ENCODE peak calls at places on chromosome 15, in six cellular contexts. A is HepG2, S is A549, K is NB4, L is K562, Y is endothelial cell of umbilical vein. B is an unnamed sample.

GRCh38 chr15:84917452-84917851 is 33.0 kb downstream of the SLC28A1 start:
- DNase-seq in L (no peak), S (no peak), A (no peak), K (no peak), Y (no peak), B (no peak)

GRCh38 chr15:29674661-29675533 is 147.4 kb downstream of the TJP1 start:
- DNase-seq in L (peak), A (peak), K (no peak), S (peak), Y (peak), B (no peak)

GRCh38 chr15:47711654-47712053 is 5.7 kb upstream of the SEMA6D start:
- DNase-seq in K (peak), A (peak), S (no peak), L (no peak), Y (peak), B (no peak)

GRCh38 chr15:84819791-84820190 is 2.6 kb downstream of the ALPK3 start:
- DNase-seq in A (no peak), K (no peak), Y (no peak), L (no peak), S (no peak), B (no peak)

GRCh38 chr15:51735211-51735610 is 2.2 kb downstream of the LYSMD2 start:
- DNase-seq in S (no peak), A (no peak), Y (no peak), L (no peak), K (peak), B (no peak)

GRCh38 chr15:29008846-29009245 is 123.1 kb downstream of the APBA2 start:
- DNase-seq in S (no peak), A (no peak), K (no peak), Y (no peak), L (no peak), B (no peak)

GRCh38 chr15:98560338-98560737 is 88.0 kb upstream of the IGF1R start:
- DNase-seq in A (no peak), K (no peak), L (no peak), S (no peak), Y (no peak), B (no peak)

GRCh38 chr15:58282060-58282708 is 144.0 kb downstream of the AQP9 start:
- DNase-seq in Y (no peak), L (peak), A (peak), K (peak), S (no peak), B (no peak)

GRCh38 chr15:87618203-87618725 is 638.3 kb downstream of the NTRK3 start:
- DNase-seq in Y (no peak), A (no peak), L (no peak), S (no peak), K (no peak), B (no peak)

GRCh38 chr15:52255935-52256334 is 39.7 kb downstream of the MYO5C start:
- DNase-seq in L (no peak), Y (no peak), S (no peak), K (no peak), A (no peak), B (no peak)

GRCh38 chr15:32651229-32651837 is 9.8 kb downstream of the SCG5 start:
- DNase-seq in S (peak), L (peak), A (peak), K (peak), Y (peak), B (no peak)

GRCh38 chr15:51114437-51115119 is 19.9 kb upstream of the TNFAIP8L3 start:
- DNase-seq in Y (peak), A (no peak), S (no peak), L (no peak), K (no peak), B (no peak)

GRCh38 chr15:74428442-74428787 is 5.3 kb downstream of the SEMA7A start:
- DNase-seq in L (peak), K (peak), A (no peak), S (no peak), Y (no peak), B (no peak)

GRCh38 chr15:71709808-71710418 is 100.4 kb upstream of the NR2E3 start:
- DNase-seq in Y (no peak), K (no peak), A (no peak), S (no peak), L (no peak), B (no peak)

GRCh38 chr15:40069178-40070165 is 30.5 kb upstream of the SRP14 start:
- DNase-seq in K (peak), Y (peak), S (peak), A (peak), L (no peak), B (no peak)

GRCh38 chr15:69082041-69082502 is 67.6 kb downstream of the NOX5 start:
- DNase-seq in L (no peak), Y (peak), S (no peak), A (no peak), K (no peak), B (no peak)

GRCh38 chr15:96756656-96757055 is 426.2 kb downstream of the NR2F2 start:
- DNase-seq in A (no peak), S (no peak), K (no peak), L (no peak), Y (no peak), B (no peak)

GRCh38 chr15:101773496-101774100 is 29.7 kb upstream of the OR4F6 start:
- DNase-seq in L (peak), S (peak), K (peak), Y (no peak), A (peak), B (no peak)

GRCh38 chr15:77030042-77030927 is 35.4 kb downstream of the PSTPIP1 start:
- DNase-seq in S (no peak), L (peak), A (no peak), K (peak), Y (no peak), B (no peak)

GRCh38 chr15:30001592-30001991 is 81.2 kb upstream of the GOLGA8J start:
- DNase-seq in Y (no peak), S (no peak), K (no peak), L (no peak), A (no peak), B (no peak)

GRCh38 chr15:25852027-25852426 is 11.1 kb downstream of the ATP10A start:
- DNase-seq in S (no peak), A (no peak), L (no peak), Y (no peak), K (no peak), B (no peak)

GRCh38 chr15:97168704-97169475 is 791.6 kb upstream of the ARRDC4 start:
- DNase-seq in Y (no peak), L (no peak), A (no peak), K (no peak), S (no peak), B (no peak)

GRCh38 chr15:29698030-29698701 is 124.1 kb downstream of the TJP1 start:
- DNase-seq in A (peak), L (no peak), K (no peak), Y (peak), S (peak), B (no peak)

GRCh38 chr15:77311618-77312398 is 108.1 kb downstream of the PEAK1 start:
- DNase-seq in A (peak), K (no peak), S (no peak), L (no peak), Y (no peak), B (no peak)

GRCh38 chr15:51776952-51777574 is 25.7 kb downstream of the TMOD2 start:
- DNase-seq in A (peak), S (peak), K (peak), Y (peak), L (peak), B (peak)

GRCh38 chr15:39442898-39443297 is 138.0 kb upstream of the THBS1 start:
- DNase-seq in Y (no peak), S (no peak), A (no peak), K (no peak), L (no peak), B (no peak)

GRCh38 chr15:48851956-48852355 is 26.0 kb upstream of the EID1 start:
- DNase-seq in A (no peak), S (no peak), L (no peak), Y (no peak), K (no peak), B (no peak)

GRCh38 chr15:78200276-78200930 is 34.0 kb downstream of the ACSBG1 start:
- DNase-seq in L (no peak), S (no peak), A (no peak), Y (no peak), K (no peak), B (no peak)

GRCh38 chr15:39756806-39757522 is 25.7 kb downstream of the FSIP1 start:
- DNase-seq in K (peak), L (peak), Y (peak), A (peak), S (peak), B (no peak)

GRCh38 chr15:56428821-56429458 is 36.0 kb downstream of the MNS1 start:
- DNase-seq in L (peak), Y (peak), A (peak), K (peak), S (peak), B (peak)

GRCh38 chr15:29053661-29054131 is 167.9 kb downstream of the APBA2 start:
- DNase-seq in L (no peak), A (no peak), K (no peak), Y (no peak), S (no peak), B (no peak)

GRCh38 chr15:49236869-49237268 is 66.8 kb downstream of the GALK2 start:
- DNase-seq in L (no peak), Y (no peak), S (no peak), K (no peak), A (no peak), B (no peak)

GRCh38 chr15:88627463-88627862 is 6.3 kb downstream of the AEN start:
- DNase-seq in A (no peak), L (no peak), S (no peak), K (no peak), Y (no peak), B (no peak)

GRCh38 chr15:39936187-39936586 is 2.3 kb downstream of the EIF2AK4 start:
- DNase-seq in Y (peak), A (no peak), L (no peak), S (no peak), K (no peak), B (no peak)

GRCh38 chr15:29805043-29805707 is 17.1 kb downstream of the TJP1 start:
- DNase-seq in S (peak), L (no peak), A (peak), K (no peak), Y (peak), B (no peak)

GRCh38 chr15:39585871-39586301 is 5.0 kb downstream of the THBS1 start:
- DNase-seq in L (no peak), S (no peak), Y (no peak), K (no peak), A (no peak), B (no peak)

GRCh38 chr15:56767315-56767714 is 34.0 kb upstream of the ZNF280D start:
- DNase-seq in Y (peak), L (no peak), A (no peak), S (no peak), K (no peak), B (no peak)

GRCh38 chr15:85973584-85974347 is 105.9 kb upstream of the AGBL1 start:
- DNase-seq in K (no peak), L (no peak), S (peak), Y (no peak), A (peak), B (no peak)

GRCh38 chr15:71600237-71600636 is 210.1 kb upstream of the NR2E3 start:
- DNase-seq in L (no peak), A (no peak), K (no peak), Y (no peak), S (peak), B (no peak)

GRCh38 chr15:34279341-34279740 is 54.5 kb downstream of the EMC4 start:
- DNase-seq in A (no peak), L (no peak), Y (no peak), K (no peak), S (peak), B (no peak)
- TF ChIP-seq MYC in A (no peak), L (no peak), Y (no peak), K (no peak), S (no peak), B (no peak)

GRCh38 chr15:94029495-94029894 is 201.9 kb upstream of the MCTP2 start:
- DNase-seq in A (no peak), Y (no peak), S (no peak), K (no peak), L (no peak), B (no peak)
- TF ChIP-seq MYC in A (no peak), Y (no peak), S (no peak), K (no peak), L (no peak), B (no peak)

GRCh38 chr15:63861946-63862517 is 28.3 kb upstream of the HERC1 start:
- DNase-seq in A (no peak), S (no peak), Y (no peak), K (no peak), L (no peak), B (no peak)

GRCh38 chr15:63858881-63859280 is 25.1 kb upstream of the HERC1 start:
- DNase-seq in S (no peak), A (no peak), Y (peak), K (no peak), L (no peak), B (no peak)

GRCh38 chr15:63857459-63857856 is 23.7 kb upstream of the HERC1 start:
- DNase-seq in L (no peak), Y (no peak), S (no peak), A (no peak), K (no peak), B (no peak)

GRCh38 chr15:63858448-63858847 is 24.7 kb upstream of the HERC1 start:
- DNase-seq in K (no peak), Y (peak), A (no peak), L (no peak), S (no peak), B (no peak)

DNA sequence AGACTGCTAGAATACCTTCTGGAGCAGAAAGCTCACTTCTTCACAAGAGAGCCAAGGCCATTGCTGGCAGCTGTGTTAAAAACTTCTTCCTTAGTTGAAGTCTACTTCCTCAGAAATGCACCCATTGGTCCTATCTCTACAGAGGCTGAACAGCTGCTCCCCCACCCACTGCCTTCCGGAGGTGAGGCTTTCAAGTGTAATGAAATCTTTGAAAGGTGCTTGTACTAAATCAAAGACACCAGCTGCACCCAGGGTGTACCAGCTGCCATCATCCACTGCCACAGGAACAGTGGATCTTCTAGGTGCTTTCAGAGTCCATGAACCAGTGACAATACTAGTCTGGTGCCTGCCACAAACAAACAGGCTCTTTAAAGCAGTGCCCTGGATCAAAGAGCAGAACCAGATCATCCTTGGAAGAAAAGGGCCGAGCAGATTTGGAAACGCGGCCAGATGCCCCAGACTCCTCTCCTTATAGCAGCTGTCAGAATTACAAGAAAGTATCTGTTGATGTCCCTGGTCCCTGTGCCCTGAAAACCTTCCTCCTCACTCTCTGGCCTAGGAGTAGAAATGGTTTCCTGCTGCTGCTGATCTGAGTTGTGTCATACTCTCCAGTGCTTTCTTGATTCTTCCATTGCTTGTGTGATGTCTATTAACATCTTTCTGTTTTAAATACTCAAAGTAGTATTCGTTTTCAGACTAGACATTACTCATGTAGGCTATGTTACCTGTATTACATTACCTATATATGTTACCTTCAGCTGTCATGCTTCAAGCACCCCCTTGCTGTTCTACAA is 26.6 kb upstream of the HERC1 start:
- DNase-seq in S (no peak), L (no peak), K (no peak), Y (no peak), A (no peak), B (no peak)
- TF ChIP-seq MYC in S (no peak), L (no peak), K (peak), Y (no peak), A (no peak), B (no peak)

DNA sequence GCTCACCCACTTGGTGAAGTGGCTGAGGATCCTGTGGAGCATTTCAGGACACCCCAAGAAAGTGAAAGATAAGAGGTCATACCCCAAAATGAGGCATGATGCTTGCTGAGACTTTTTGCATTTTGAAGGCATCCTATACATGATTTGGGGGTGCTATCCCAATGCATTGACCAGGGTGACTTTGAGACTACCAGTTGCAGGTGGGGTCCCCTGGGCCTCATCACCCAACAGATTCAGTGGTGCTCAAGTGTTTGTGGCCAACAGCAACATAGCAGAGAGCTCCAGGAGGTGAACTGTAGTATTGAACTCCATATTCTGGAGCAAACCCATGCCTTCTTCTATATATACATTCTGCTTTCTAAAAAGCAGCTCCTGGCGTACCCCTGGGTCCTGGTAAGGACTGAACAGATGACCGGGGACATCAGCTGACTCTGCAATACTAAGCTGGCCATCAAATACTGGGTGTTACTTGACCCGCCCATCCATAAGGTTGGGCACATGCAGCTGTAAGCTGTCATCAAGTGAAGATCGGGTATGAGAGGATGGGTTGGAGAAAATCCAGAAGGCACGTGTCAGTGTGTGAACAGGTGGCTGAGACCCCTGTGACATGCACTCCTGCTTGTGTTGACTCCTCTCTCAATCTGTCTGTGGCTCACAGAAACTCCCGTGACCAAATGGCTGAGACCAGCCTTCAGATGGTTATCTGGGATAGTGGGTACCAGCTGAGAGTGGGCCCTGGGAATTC is 143.3 kb downstream of the KLF13 start:
- DNase-seq in L (no peak), S (no peak), A (no peak), Y (no peak), K (no peak), B (no peak)
- TF ChIP-seq MYC in L (no peak), S (no peak), A (no peak), Y (no peak), K (no peak), B (no peak)

DNA sequence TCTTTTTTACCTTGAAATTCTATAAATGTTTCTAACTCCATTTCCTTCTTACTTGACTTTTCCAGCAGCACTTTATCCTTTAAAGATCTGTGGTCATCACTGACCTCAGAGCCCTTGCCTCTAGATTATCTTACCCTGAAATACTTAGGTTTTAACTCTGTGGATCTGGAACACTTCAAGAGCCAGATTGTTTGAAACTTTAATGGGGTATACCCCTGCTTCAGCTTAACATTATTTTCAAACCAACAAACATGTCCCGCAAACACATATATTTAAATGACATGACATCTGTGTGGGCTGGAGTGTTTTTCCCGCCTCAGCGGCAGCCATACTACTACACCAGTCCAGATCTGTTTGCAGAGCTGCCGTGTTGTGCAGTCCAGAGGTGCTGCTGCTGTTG is 252.0 kb upstream of the TPM1 start:
- DNase-seq in A (no peak), Y (no peak), L (no peak), S (no peak), K (no peak), B (no peak)
- TF ChIP-seq MYC in A (no peak), Y (no peak), L (no peak), S (no peak), K (no peak), B (no peak)

GRCh38 chr15:42141795-42142667 is 14.4 kb downstream of the PLA2G4F start:
- DNase-seq in S (no peak), K (no peak), L (no peak), Y (no peak), A (no peak), B (no peak)
- TF ChIP-seq MYC in S (no peak), K (no peak), L (no peak), Y (no peak), A (no peak), B (no peak)

GRCh38 chr15:70588613-70589012 is 174.7 kb downstream of the UACA start:
- DNase-seq in Y (no peak), S (no peak), K (no peak), A (no peak), L (no peak), B (no peak)
- TF ChIP-seq MYC in Y (no peak), S (no peak), K (peak), A (no peak), L (no peak), B (no peak)

DNA sequence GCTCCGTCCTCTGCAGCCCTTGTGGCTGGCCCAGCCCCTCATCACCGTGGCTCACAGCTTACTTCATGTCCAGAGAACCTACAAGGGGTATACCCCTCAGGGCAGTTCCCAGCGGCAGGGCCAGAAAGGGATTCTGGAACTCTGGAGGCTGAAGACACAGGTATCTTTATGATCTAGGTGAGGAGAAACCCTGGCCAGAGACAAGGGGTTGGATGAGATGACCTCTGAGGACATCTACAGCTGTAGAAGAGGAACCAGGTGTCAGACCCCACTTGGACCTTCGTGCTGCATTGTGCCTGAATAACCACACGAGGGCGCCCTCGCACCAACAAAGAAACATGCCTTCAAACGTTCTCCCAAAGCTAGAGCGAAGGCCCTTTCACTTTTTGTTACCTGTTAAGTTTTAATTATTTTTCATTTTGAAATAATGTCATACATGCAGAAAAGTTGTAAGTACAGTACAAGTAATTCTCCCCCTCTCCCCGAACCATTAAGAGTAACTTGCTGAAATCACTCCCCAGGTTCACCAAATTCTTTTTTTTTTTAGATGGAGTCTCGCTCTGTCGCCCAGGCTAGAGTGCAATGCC is 118.7 kb upstream of the SMAD3 start:
- DNase-seq in S (peak), K (peak), L (peak), Y (peak), A (peak), B (peak)
- TF ChIP-seq MYC in S (no peak), K (no peak), L (no peak), Y (no peak), A (no peak), B (no peak)